ENCODE peak calls at places on chromosomes 7 and 10, in seven cellular contexts. One of them, this sample, is unnamed.

GRCh38 chr7:116572036-116572435 is 47.2 kb downstream of the CAV1 start:
- DNase-seq in epithelial cell of esophagus: no peak
- DNase-seq in effector memory CD4-positive, alpha-beta T cell: no peak
- DNase-seq in GM06990: no peak
- DNase-seq in OCI-LY7: no peak
- DNase-seq in BE2C: no peak
- DNase-seq in aorta: no peak
- DNase-seq in this sample: no peak

GRCh38 chr7:6443372-6443941 is 4.3 kb downstream of the DAGLB start:
- DNase-seq in GM06990: no peak
- DNase-seq in effector memory CD4-positive, alpha-beta T cell: no peak
- DNase-seq in BE2C: no peak
- DNase-seq in epithelial cell of esophagus: peak; percentile 85
- DNase-seq in OCI-LY7: no peak
- DNase-seq in aorta: peak; percentile 21
- DNase-seq in this sample: peak; percentile 97

GRCh38 chr7:90472805-90473540 is 3.5 kb downstream of the PTTG1IP2 start:
- DNase-seq in aorta: no peak
- DNase-seq in epithelial cell of esophagus: no peak
- DNase-seq in BE2C: no peak
- DNase-seq in GM06990: no peak
- DNase-seq in effector memory CD4-positive, alpha-beta T cell: no peak
- DNase-seq in OCI-LY7: no peak
- DNase-seq in this sample: no peak

GRCh38 chr10:133151528-133151927 is 8.5 kb upstream of the KNDC1 start:
- DNase-seq in aorta: no peak
- DNase-seq in GM06990: no peak
- DNase-seq in BE2C: no peak
- DNase-seq in OCI-LY7: no peak
- DNase-seq in effector memory CD4-positive, alpha-beta T cell: no peak
- DNase-seq in epithelial cell of esophagus: no peak
- DNase-seq in this sample: no peak

GRCh38 chr7:16203065-16203464 is 218.3 kb downstream of the CRPPA start:
- DNase-seq in OCI-LY7: no peak
- DNase-seq in GM06990: no peak
- DNase-seq in effector memory CD4-positive, alpha-beta T cell: no peak
- DNase-seq in aorta: no peak
- DNase-seq in epithelial cell of esophagus: peak; percentile 66
- DNase-seq in BE2C: no peak
- DNase-seq in this sample: no peak

GRCh38 chr10:4315529-4315928 is 510.5 kb upstream of the AKR1E2 start:
- DNase-seq in GM06990: no peak
- DNase-seq in aorta: no peak
- DNase-seq in OCI-LY7: no peak
- DNase-seq in effector memory CD4-positive, alpha-beta T cell: no peak
- DNase-seq in epithelial cell of esophagus: no peak
- DNase-seq in BE2C: no peak
- DNase-seq in this sample: peak; percentile 71

GRCh38 chr10:42875792-42876191 is 93.2 kb downstream of the BMS1 start:
- DNase-seq in GM06990: no peak
- DNase-seq in effector memory CD4-positive, alpha-beta T cell: no peak
- DNase-seq in aorta: no peak
- DNase-seq in epithelial cell of esophagus: no peak
- DNase-seq in OCI-LY7: no peak
- DNase-seq in BE2C: peak; percentile 73
- DNase-seq in this sample: peak; percentile 15

GRCh38 chr7:136585954-136586670 is 282.3 kb upstream of the CHRM2 start:
- DNase-seq in effector memory CD4-positive, alpha-beta T cell: no peak
- DNase-seq in GM06990: no peak
- DNase-seq in aorta: no peak
- DNase-seq in epithelial cell of esophagus: no peak
- DNase-seq in OCI-LY7: no peak
- DNase-seq in BE2C: no peak
- DNase-seq in this sample: no peak

GRCh38 chr10:12766222-12766621 is 235.3 kb downstream of the CCDC3 start:
- DNase-seq in OCI-LY7: no peak
- DNase-seq in epithelial cell of esophagus: no peak
- DNase-seq in BE2C: no peak
- DNase-seq in aorta: no peak
- DNase-seq in effector memory CD4-positive, alpha-beta T cell: no peak
- DNase-seq in GM06990: no peak
- DNase-seq in this sample: no peak

GRCh38 chr10:93397020-93397419 is 85.1 kb downstream of the MYOF start:
- DNase-seq in epithelial cell of esophagus: no peak
- DNase-seq in OCI-LY7: no peak
- DNase-seq in BE2C: no peak
- DNase-seq in GM06990: no peak
- DNase-seq in effector memory CD4-positive, alpha-beta T cell: no peak
- DNase-seq in aorta: no peak
- DNase-seq in this sample: no peak

GRCh38 chr10:85594239-85594638 is 772.4 kb downstream of the GRID1 start:
- DNase-seq in aorta: no peak
- DNase-seq in GM06990: no peak
- DNase-seq in effector memory CD4-positive, alpha-beta T cell: no peak
- DNase-seq in epithelial cell of esophagus: peak; percentile 16
- DNase-seq in OCI-LY7: no peak
- DNase-seq in BE2C: no peak
- DNase-seq in this sample: no peak

GRCh38 chr10:43863859-43864591 is 215.3 kb upstream of the ZNF32 start:
- DNase-seq in OCI-LY7: no peak
- DNase-seq in BE2C: no peak
- DNase-seq in effector memory CD4-positive, alpha-beta T cell: no peak
- DNase-seq in epithelial cell of esophagus: no peak
- DNase-seq in GM06990: no peak
- DNase-seq in aorta: peak; percentile 71
- DNase-seq in this sample: peak; percentile 88

GRCh38 chr10:132309466-132309865 is 1.7 kb upstream of the STK32C start:
- DNase-seq in effector memory CD4-positive, alpha-beta T cell: no peak
- DNase-seq in GM06990: no peak
- DNase-seq in OCI-LY7: no peak
- DNase-seq in BE2C: no peak
- DNase-seq in aorta: peak; percentile 42
- DNase-seq in epithelial cell of esophagus: no peak
- DNase-seq in this sample: no peak

GRCh38 chr10:44569193-44570091 is 184.5 kb upstream of the CXCL12 start:
- DNase-seq in GM06990: no peak
- DNase-seq in BE2C: no peak
- DNase-seq in epithelial cell of esophagus: no peak
- DNase-seq in aorta: peak; percentile 78
- DNase-seq in effector memory CD4-positive, alpha-beta T cell: no peak
- DNase-seq in OCI-LY7: no peak
- DNase-seq in this sample: peak; percentile 94

GRCh38 chr7:47771301-47771989 is 176.8 kb downstream of the PKD1L1 start:
- DNase-seq in aorta: peak; percentile 87
- DNase-seq in OCI-LY7: no peak
- DNase-seq in GM06990: no peak
- DNase-seq in effector memory CD4-positive, alpha-beta T cell: no peak
- DNase-seq in epithelial cell of esophagus: no peak
- DNase-seq in BE2C: no peak
- DNase-seq in this sample: peak; percentile 34

GRCh38 chr7:2248984-2249694 is 7.1 kb downstream of the NUDT1 start:
- DNase-seq in epithelial cell of esophagus: peak; percentile 67
- DNase-seq in BE2C: no peak
- DNase-seq in aorta: peak; percentile 91
- DNase-seq in GM06990: peak; percentile 52
- DNase-seq in OCI-LY7: no peak
- DNase-seq in effector memory CD4-positive, alpha-beta T cell: no peak
- DNase-seq in this sample: peak; percentile 94
- H3K4me3 ChIP-seq in epithelial cell of esophagus: no peak overlapping the region
- H3K4me3 ChIP-seq in BE2C: no peak overlapping the region
- H3K4me3 ChIP-seq in aorta: no peak overlapping the region
- H3K4me3 ChIP-seq in GM06990: no peak overlapping the region
- H3K4me3 ChIP-seq in OCI-LY7: no peak overlapping the region
- H3K4me3 ChIP-seq in effector memory CD4-positive, alpha-beta T cell: no peak overlapping the region
- H3K4me3 ChIP-seq in this sample: no peak overlapping the region

GRCh38 chr7:104550362-104550761 is 222.0 kb downstream of the LHFPL3 start:
- DNase-seq in effector memory CD4-positive, alpha-beta T cell: no peak
- DNase-seq in aorta: no peak
- DNase-seq in GM06990: no peak
- DNase-seq in epithelial cell of esophagus: no peak
- DNase-seq in BE2C: no peak
- DNase-seq in OCI-LY7: no peak
- DNase-seq in this sample: no peak

GRCh38 chr7:104548861-104549260 is 220.5 kb downstream of the LHFPL3 start:
- DNase-seq in effector memory CD4-positive, alpha-beta T cell: no peak
- DNase-seq in epithelial cell of esophagus: no peak
- DNase-seq in aorta: no peak
- DNase-seq in OCI-LY7: peak; percentile 11
- DNase-seq in GM06990: no peak
- DNase-seq in BE2C: no peak
- DNase-seq in this sample: no peak

GRCh38 chr7:104553074-104553473 is 224.7 kb downstream of the LHFPL3 start:
- DNase-seq in OCI-LY7: no peak
- DNase-seq in GM06990: no peak
- DNase-seq in effector memory CD4-positive, alpha-beta T cell: no peak
- DNase-seq in aorta: no peak
- DNase-seq in BE2C: no peak
- DNase-seq in epithelial cell of esophagus: no peak
- DNase-seq in this sample: no peak

GRCh38 chr7:104552102-104552501 is 223.7 kb downstream of the LHFPL3 start:
- DNase-seq in BE2C: no peak
- DNase-seq in aorta: no peak
- DNase-seq in GM06990: no peak
- DNase-seq in OCI-LY7: peak; percentile 37
- DNase-seq in effector memory CD4-positive, alpha-beta T cell: no peak
- DNase-seq in epithelial cell of esophagus: peak; percentile 70
- DNase-seq in this sample: peak; percentile 45

GRCh38 chr7:104551226-104551625 is 222.8 kb downstream of the LHFPL3 start:
- DNase-seq in aorta: no peak
- DNase-seq in OCI-LY7: no peak
- DNase-seq in GM06990: no peak
- DNase-seq in epithelial cell of esophagus: no peak
- DNase-seq in BE2C: no peak
- DNase-seq in effector memory CD4-positive, alpha-beta T cell: no peak
- DNase-seq in this sample: no peak
- H3K4me3 ChIP-seq in aorta: no peak overlapping the region
- H3K4me3 ChIP-seq in OCI-LY7: no peak overlapping the region
- H3K4me3 ChIP-seq in GM06990: no peak overlapping the region
- H3K4me3 ChIP-seq in epithelial cell of esophagus: no peak overlapping the region
- H3K4me3 ChIP-seq in BE2C: no peak overlapping the region
- H3K4me3 ChIP-seq in effector memory CD4-positive, alpha-beta T cell: no peak overlapping the region
- H3K4me3 ChIP-seq in this sample: no peak overlapping the region

GRCh38 chr10:121889212-121889611 is 38.6 kb downstream of the ATE1 start:
- DNase-seq in BE2C: no peak
- DNase-seq in epithelial cell of esophagus: no peak
- DNase-seq in GM06990: no peak
- DNase-seq in OCI-LY7: no peak
- DNase-seq in effector memory CD4-positive, alpha-beta T cell: no peak
- DNase-seq in aorta: no peak
- DNase-seq in this sample: no peak

GRCh38 chr10:121886997-121887622 is 40.7 kb downstream of the ATE1 start:
- DNase-seq in aorta: no peak
- DNase-seq in epithelial cell of esophagus: peak; percentile 75
- DNase-seq in GM06990: peak; percentile 28
- DNase-seq in OCI-LY7: peak; percentile 67
- DNase-seq in effector memory CD4-positive, alpha-beta T cell: no peak
- DNase-seq in BE2C: peak; percentile 62
- DNase-seq in this sample: peak; percentile 82

GRCh38 chr10:121886181-121886580 is 41.6 kb downstream of the ATE1 start:
- DNase-seq in BE2C: no peak
- DNase-seq in GM06990: no peak
- DNase-seq in epithelial cell of esophagus: no peak
- DNase-seq in aorta: no peak
- DNase-seq in effector memory CD4-positive, alpha-beta T cell: no peak
- DNase-seq in OCI-LY7: no peak
- DNase-seq in this sample: no peak

GRCh38 chr10:121891103-121891502 is 36.7 kb downstream of the ATE1 start:
- DNase-seq in epithelial cell of esophagus: no peak
- DNase-seq in OCI-LY7: no peak
- DNase-seq in effector memory CD4-positive, alpha-beta T cell: no peak
- DNase-seq in aorta: no peak
- DNase-seq in BE2C: no peak
- DNase-seq in GM06990: no peak
- DNase-seq in this sample: no peak
- H3K4me3 ChIP-seq in epithelial cell of esophagus: no peak overlapping the region
- H3K4me3 ChIP-seq in OCI-LY7: no peak overlapping the region
- H3K4me3 ChIP-seq in effector memory CD4-positive, alpha-beta T cell: no peak overlapping the region
- H3K4me3 ChIP-seq in aorta: no peak overlapping the region
- H3K4me3 ChIP-seq in BE2C: no peak overlapping the region
- H3K4me3 ChIP-seq in GM06990: no peak overlapping the region
- H3K4me3 ChIP-seq in this sample: no peak overlapping the region

GRCh38 chr10:35938160-35938559 is 296.1 kb upstream of the FZD8 start:
- DNase-seq in effector memory CD4-positive, alpha-beta T cell: no peak
- DNase-seq in OCI-LY7: no peak
- DNase-seq in BE2C: no peak
- DNase-seq in epithelial cell of esophagus: no peak
- DNase-seq in GM06990: no peak
- DNase-seq in aorta: no peak
- DNase-seq in this sample: no peak

GRCh38 chr10:35942052-35942451 is 300.0 kb upstream of the FZD8 start:
- DNase-seq in GM06990: no peak
- DNase-seq in epithelial cell of esophagus: no peak
- DNase-seq in effector memory CD4-positive, alpha-beta T cell: no peak
- DNase-seq in BE2C: peak; percentile 59
- DNase-seq in OCI-LY7: no peak
- DNase-seq in aorta: no peak
- DNase-seq in this sample: no peak

GRCh38 chr10:35937538-35937937 is 295.4 kb upstream of the FZD8 start:
- DNase-seq in GM06990: no peak
- DNase-seq in OCI-LY7: no peak
- DNase-seq in effector memory CD4-positive, alpha-beta T cell: no peak
- DNase-seq in BE2C: no peak
- DNase-seq in epithelial cell of esophagus: no peak
- DNase-seq in aorta: no peak
- DNase-seq in this sample: no peak

GRCh38 chr10:35934637-35934995 is 292.5 kb upstream of the FZD8 start:
- DNase-seq in effector memory CD4-positive, alpha-beta T cell: no peak
- DNase-seq in aorta: no peak
- DNase-seq in OCI-LY7: no peak
- DNase-seq in BE2C: no peak
- DNase-seq in epithelial cell of esophagus: no peak
- DNase-seq in GM06990: no peak
- DNase-seq in this sample: no peak

DNA sequence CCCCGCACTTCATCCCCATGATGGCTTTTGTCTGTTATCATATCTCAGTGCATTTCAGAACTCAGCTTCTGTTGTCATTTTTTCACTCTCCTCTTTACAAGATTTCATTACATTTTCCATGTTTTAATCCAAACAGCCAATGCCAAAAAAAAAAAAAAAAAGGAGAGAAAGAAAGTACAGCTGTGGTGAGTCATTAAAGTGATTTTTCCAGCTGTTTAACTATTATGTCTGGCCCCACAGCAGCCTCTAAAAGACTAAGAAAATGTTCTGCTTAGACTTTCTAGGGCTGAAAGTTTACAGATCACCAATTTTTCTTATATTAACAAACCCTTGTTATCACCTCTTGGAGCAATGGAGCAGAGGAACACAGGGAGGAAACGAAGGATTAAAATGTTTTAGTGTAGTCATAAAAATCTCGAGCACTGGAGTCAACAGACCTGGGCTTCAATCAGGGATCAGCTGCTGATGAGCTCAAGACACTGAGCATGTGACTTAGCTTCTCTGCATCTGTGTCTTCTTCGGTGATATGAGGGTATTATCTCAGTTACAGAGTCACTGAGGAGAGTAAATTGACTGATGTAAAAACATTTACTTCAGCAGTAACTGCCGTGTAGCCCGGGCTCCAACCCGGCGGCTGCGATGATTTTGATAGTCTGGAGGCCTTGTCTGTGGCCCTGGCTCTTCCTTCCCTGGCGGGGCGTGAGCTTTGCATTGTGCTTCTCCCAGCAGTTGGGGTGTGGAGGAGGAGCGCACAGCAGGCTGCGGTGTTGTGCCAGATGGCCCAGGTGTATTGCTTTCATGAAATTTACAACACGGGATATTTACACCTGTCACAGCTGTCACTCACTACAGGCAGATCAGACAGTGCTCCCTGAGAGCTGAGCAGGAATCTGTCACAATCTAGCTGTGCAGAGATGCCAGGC is 298.2 kb upstream of the FZD8 start:
- DNase-seq in OCI-LY7: no peak
- DNase-seq in epithelial cell of esophagus: no peak
- DNase-seq in effector memory CD4-positive, alpha-beta T cell: no peak
- DNase-seq in aorta: peak; percentile 46
- DNase-seq in GM06990: no peak
- DNase-seq in BE2C: peak; percentile 54
- DNase-seq in this sample: peak; percentile 42
- H3K4me3 ChIP-seq in OCI-LY7: no peak overlapping the region
- H3K4me3 ChIP-seq in epithelial cell of esophagus: no peak overlapping the region
- H3K4me3 ChIP-seq in effector memory CD4-positive, alpha-beta T cell: no peak overlapping the region
- H3K4me3 ChIP-seq in aorta: no peak overlapping the region
- H3K4me3 ChIP-seq in GM06990: no peak overlapping the region
- H3K4me3 ChIP-seq in BE2C: no peak overlapping the region
- H3K4me3 ChIP-seq in this sample: no peak overlapping the region